ENCODE peak calls at places on chromosomes 5 and 9, in four cellular contexts. G, H, K and A are unnamed samples.
A peak's percentile ranks its signal among the peaks of the same experiment; 100 is the strongest.

GRCh38 chr9:37540634-37541033 is 35.5 kb downstream of the FBXO10 start:
- DNase-seq in G (no peak), K (no peak), H (no peak), A (no peak)

GRCh38 chr5:176533390-176533789 is 3.8 kb downstream of the RNF44 start:
- DNase-seq in G (no peak), K (no peak), H (no peak), A (peak; percentile 51)

GRCh38 chr5:69276422-69277174 is 41.9 kb downstream of the CDK7 start:
- DNase-seq in G (no peak), K (no peak), H (no peak), A (no peak)

GRCh38 chr5:154618696-154619095 is 136.5 kb upstream of the LARP1 start:
- DNase-seq in G (no peak), K (no peak), H (no peak), A (no peak)

GRCh38 chr9:21690561-21690960 is 111.9 kb upstream of the MTAP start:
- DNase-seq in K (no peak), H (no peak), G (no peak), A (no peak)

GRCh38 chr5:158637039-158637438 is 462.7 kb downstream of the EBF1 start:
- DNase-seq in K (no peak), G (no peak), H (no peak), A (no peak)

GRCh38 chr5:2894347-2895135 is 143.1 kb upstream of the IRX2 start:
- DNase-seq in K (no peak), H (no peak), G (no peak), A (no peak)

GRCh38 chr9:90012825-90013425 is 408.1 kb downstream of the GADD45G start:
- DNase-seq in K (no peak), G (no peak), H (no peak), A (no peak)